ENCODE peak calls at places on chromosomes 2 and 18, in eight cellular contexts. One of them, this sample, is unnamed.

GRCh38 chr18:55418439-55418838 is 169.6 kb downstream of the TCF4 start:
- DNase-seq in psoas muscle: no peak
- DNase-seq in A549: no peak
- DNase-seq in fibroblast of lung: no peak
- DNase-seq in SK-N-SH: no peak
- DNase-seq in right lobe of liver: no peak
- DNase-seq in HFF-Myc: no peak
- DNase-seq in OCI-LY7: no peak
- DNase-seq in this sample: no peak

GRCh38 chr2:113135354-113135753 is 8.0 kb downstream of the IL1RN start:
- DNase-seq in SK-N-SH: no peak
- DNase-seq in psoas muscle: no peak
- DNase-seq in fibroblast of lung: no peak
- DNase-seq in OCI-LY7: no peak
- DNase-seq in HFF-Myc: no peak
- DNase-seq in A549: no peak
- DNase-seq in right lobe of liver: no peak
- DNase-seq in this sample: no peak

GRCh38 chr2:53708988-53709387 is 58.6 kb upstream of the CHAC2 start:
- DNase-seq in HFF-Myc: no peak
- DNase-seq in OCI-LY7: peak
- DNase-seq in SK-N-SH: no peak
- DNase-seq in right lobe of liver: no peak
- DNase-seq in psoas muscle: no peak
- DNase-seq in A549: no peak
- DNase-seq in fibroblast of lung: no peak
- DNase-seq in this sample: no peak

GRCh38 chr2:46632349-46632748 is 153.0 kb downstream of the TMEM247 start:
- DNase-seq in right lobe of liver: no peak
- DNase-seq in psoas muscle: no peak
- DNase-seq in fibroblast of lung: peak
- DNase-seq in SK-N-SH: peak
- DNase-seq in OCI-LY7: peak
- DNase-seq in A549: peak
- DNase-seq in HFF-Myc: no peak
- DNase-seq in this sample: no peak

GRCh38 chr2:88690591-88691338 is 708 bp upstream of the RPIA start:
- DNase-seq in psoas muscle: peak
- DNase-seq in fibroblast of lung: no peak
- DNase-seq in OCI-LY7: peak
- DNase-seq in right lobe of liver: peak
- DNase-seq in SK-N-SH: peak
- DNase-seq in HFF-Myc: no peak
- DNase-seq in A549: peak
- DNase-seq in this sample: no peak

GRCh38 chr2:233976690-233977294 is 59.6 kb downstream of the TRPM8 start:
- DNase-seq in SK-N-SH: peak
- DNase-seq in A549: peak
- DNase-seq in HFF-Myc: peak
- DNase-seq in right lobe of liver: no peak
- DNase-seq in OCI-LY7: peak
- DNase-seq in fibroblast of lung: peak
- DNase-seq in psoas muscle: no peak
- DNase-seq in this sample: no peak

GRCh38 chr2:188383158-188383557 is 91.5 kb downstream of the GULP1 start:
- DNase-seq in right lobe of liver: no peak
- DNase-seq in fibroblast of lung: no peak
- DNase-seq in psoas muscle: no peak
- DNase-seq in OCI-LY7: no peak
- DNase-seq in HFF-Myc: no peak
- DNase-seq in A549: no peak
- DNase-seq in SK-N-SH: no peak
- DNase-seq in this sample: no peak

GRCh38 chr2:24418166-24418843 is 58.0 kb upstream of the ITSN2 start:
- DNase-seq in right lobe of liver: no peak
- DNase-seq in psoas muscle: no peak
- DNase-seq in SK-N-SH: no peak
- DNase-seq in HFF-Myc: no peak
- DNase-seq in fibroblast of lung: no peak
- DNase-seq in OCI-LY7: no peak
- DNase-seq in A549: no peak
- DNase-seq in this sample: no peak

GRCh38 chr2:233399306-233400225 is 45.3 kb downstream of the DGKD start:
- DNase-seq in fibroblast of lung: no peak
- DNase-seq in SK-N-SH: peak
- DNase-seq in HFF-Myc: no peak
- DNase-seq in OCI-LY7: no peak
- DNase-seq in psoas muscle: no peak
- DNase-seq in A549: no peak
- DNase-seq in right lobe of liver: no peak
- DNase-seq in this sample: no peak

GRCh38 chr2:112493048-112493447 is 11.1 kb downstream of the TTL start:
- DNase-seq in fibroblast of lung: peak
- DNase-seq in right lobe of liver: no peak
- DNase-seq in SK-N-SH: no peak
- DNase-seq in OCI-LY7: no peak
- DNase-seq in psoas muscle: no peak
- DNase-seq in HFF-Myc: no peak
- DNase-seq in A549: peak
- DNase-seq in this sample: no peak

GRCh38 chr2:181573140-181573736 is 83.7 kb downstream of the CERKL start:
- DNase-seq in right lobe of liver: no peak
- DNase-seq in HFF-Myc: no peak
- DNase-seq in fibroblast of lung: peak
- DNase-seq in psoas muscle: no peak
- DNase-seq in SK-N-SH: peak
- DNase-seq in OCI-LY7: peak
- DNase-seq in A549: peak
- DNase-seq in this sample: no peak

GRCh38 chr2:217220228-217221013 is 360.6 kb upstream of the TNP1 start:
- DNase-seq in psoas muscle: no peak
- DNase-seq in HFF-Myc: no peak
- DNase-seq in OCI-LY7: no peak
- DNase-seq in SK-N-SH: no peak
- DNase-seq in right lobe of liver: no peak
- DNase-seq in fibroblast of lung: peak
- DNase-seq in A549: no peak
- DNase-seq in this sample: no peak

GRCh38 chr2:206915136-206915535 is 24.2 kb upstream of the CPO start:
- DNase-seq in HFF-Myc: peak
- DNase-seq in fibroblast of lung: peak
- DNase-seq in psoas muscle: no peak
- DNase-seq in right lobe of liver: no peak
- DNase-seq in A549: no peak
- DNase-seq in OCI-LY7: no peak
- DNase-seq in SK-N-SH: no peak
- DNase-seq in this sample: no peak

GRCh38 chr18:11121426-11121825 is 27.9 kb downstream of the PIEZO2 start:
- DNase-seq in right lobe of liver: no peak
- DNase-seq in OCI-LY7: no peak
- DNase-seq in psoas muscle: no peak
- DNase-seq in A549: no peak
- DNase-seq in HFF-Myc: no peak
- DNase-seq in SK-N-SH: no peak
- DNase-seq in fibroblast of lung: peak
- DNase-seq in this sample: no peak

DNA sequence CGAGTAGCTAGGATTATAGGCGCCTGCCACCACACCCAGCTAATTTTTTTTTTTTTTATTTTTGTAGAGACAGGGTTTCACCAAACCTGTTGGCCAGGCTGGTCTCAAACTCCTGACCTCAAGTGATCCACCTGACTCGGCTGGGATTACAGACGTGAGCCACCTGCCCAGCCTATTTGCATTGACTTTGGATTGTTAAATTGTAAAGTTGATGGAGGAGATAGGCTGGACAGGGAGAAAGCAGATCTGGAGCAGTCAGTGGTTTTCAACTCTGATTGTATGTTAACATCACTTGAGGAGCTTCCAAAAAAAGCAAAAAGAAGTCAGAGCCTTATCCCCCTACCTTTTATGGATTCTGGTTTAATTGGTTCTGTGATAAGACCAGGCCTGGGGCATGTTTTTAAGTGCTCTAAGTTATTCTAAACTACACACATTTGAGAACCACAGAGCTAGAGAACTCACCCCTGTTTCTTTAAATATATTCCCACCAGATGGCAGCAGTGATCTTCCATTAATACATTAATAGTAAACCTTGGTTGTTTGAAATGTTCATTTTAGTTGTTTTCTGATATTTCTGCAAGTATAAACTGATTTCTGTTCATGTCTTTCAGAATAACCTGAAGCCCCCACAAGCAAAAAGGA is 7.5 kb downstream of the C2orf49 start:
- DNase-seq in fibroblast of lung: no peak
- DNase-seq in psoas muscle: no peak
- DNase-seq in A549: peak
- DNase-seq in right lobe of liver: no peak
- DNase-seq in HFF-Myc: no peak
- DNase-seq in SK-N-SH: peak
- DNase-seq in OCI-LY7: peak
- DNase-seq in this sample: no peak
- TF ChIP-seq CTCF in fibroblast of lung: peak
- TF ChIP-seq CTCF in psoas muscle: peak
- TF ChIP-seq CTCF in A549: peak
- TF ChIP-seq CTCF in right lobe of liver: peak
- TF ChIP-seq CTCF in HFF-Myc: no peak
- TF ChIP-seq CTCF in SK-N-SH: peak
- TF ChIP-seq CTCF in OCI-LY7: peak
- TF ChIP-seq CTCF in this sample: no peak

GRCh38 chr2:58341047-58341446 is 99.9 kb upstream of the FANCL start:
- DNase-seq in OCI-LY7: no peak
- DNase-seq in SK-N-SH: no peak
- DNase-seq in HFF-Myc: no peak
- DNase-seq in right lobe of liver: no peak
- DNase-seq in psoas muscle: no peak
- DNase-seq in A549: no peak
- DNase-seq in fibroblast of lung: no peak
- DNase-seq in this sample: no peak
- TF ChIP-seq CTCF in OCI-LY7: no peak
- TF ChIP-seq CTCF in SK-N-SH: no peak
- TF ChIP-seq CTCF in HFF-Myc: peak
- TF ChIP-seq CTCF in right lobe of liver: no peak
- TF ChIP-seq CTCF in psoas muscle: no peak
- TF ChIP-seq CTCF in A549: no peak
- TF ChIP-seq CTCF in fibroblast of lung: no peak
- TF ChIP-seq CTCF in this sample: no peak

GRCh38 chr2:37809931-37810570 is 115.0 kb upstream of the RMDN2 start:
- DNase-seq in right lobe of liver: no peak
- DNase-seq in fibroblast of lung: no peak
- DNase-seq in SK-N-SH: no peak
- DNase-seq in HFF-Myc: no peak
- DNase-seq in OCI-LY7: no peak
- DNase-seq in psoas muscle: no peak
- DNase-seq in A549: no peak
- DNase-seq in this sample: no peak

GRCh38 chr2:37812941-37813730 is 112.0 kb upstream of the RMDN2 start:
- DNase-seq in SK-N-SH: no peak
- DNase-seq in right lobe of liver: no peak
- DNase-seq in psoas muscle: no peak
- DNase-seq in fibroblast of lung: no peak
- DNase-seq in HFF-Myc: no peak
- DNase-seq in OCI-LY7: no peak
- DNase-seq in A549: no peak
- DNase-seq in this sample: no peak

GRCh38 chr2:37812414-37812813 is 112.7 kb upstream of the RMDN2 start:
- DNase-seq in HFF-Myc: no peak
- DNase-seq in OCI-LY7: peak
- DNase-seq in fibroblast of lung: no peak
- DNase-seq in A549: no peak
- DNase-seq in SK-N-SH: no peak
- DNase-seq in right lobe of liver: no peak
- DNase-seq in psoas muscle: no peak
- DNase-seq in this sample: no peak

DNA sequence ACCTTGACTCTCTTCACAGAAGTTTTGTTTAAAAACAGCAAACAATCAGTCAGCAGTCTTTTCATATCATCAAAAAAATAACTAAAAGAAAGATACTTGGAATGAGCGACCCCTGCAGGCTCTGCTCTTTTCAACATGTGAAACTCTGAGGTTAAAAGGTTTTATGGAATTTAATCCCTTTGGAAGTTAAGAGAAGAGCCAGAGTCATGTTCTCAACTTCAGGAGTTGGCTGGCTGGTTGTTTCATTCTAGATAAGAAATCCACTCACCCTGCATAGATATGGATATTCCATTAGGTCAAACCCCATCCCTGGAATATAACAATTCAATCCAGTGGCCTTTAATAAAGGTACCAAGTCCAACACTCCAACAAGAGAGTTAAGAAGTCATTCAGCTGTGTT is 115.6 kb upstream of the RMDN2 start:
- DNase-seq in right lobe of liver: no peak
- DNase-seq in OCI-LY7: no peak
- DNase-seq in HFF-Myc: no peak
- DNase-seq in fibroblast of lung: peak
- DNase-seq in psoas muscle: no peak
- DNase-seq in A549: no peak
- DNase-seq in SK-N-SH: peak
- DNase-seq in this sample: no peak
- TF ChIP-seq CTCF in right lobe of liver: peak
- TF ChIP-seq CTCF in OCI-LY7: peak
- TF ChIP-seq CTCF in HFF-Myc: peak
- TF ChIP-seq CTCF in fibroblast of lung: peak
- TF ChIP-seq CTCF in psoas muscle: peak
- TF ChIP-seq CTCF in A549: peak
- TF ChIP-seq CTCF in SK-N-SH: peak
- TF ChIP-seq CTCF in this sample: no peak

GRCh38 chr2:33086400-33087015 is 139.8 kb downstream of the LTBP1 start:
- DNase-seq in SK-N-SH: no peak
- DNase-seq in HFF-Myc: no peak
- DNase-seq in psoas muscle: no peak
- DNase-seq in OCI-LY7: peak
- DNase-seq in A549: no peak
- DNase-seq in fibroblast of lung: peak
- DNase-seq in right lobe of liver: no peak
- DNase-seq in this sample: no peak
- TF ChIP-seq CTCF in SK-N-SH: peak
- TF ChIP-seq CTCF in HFF-Myc: no peak
- TF ChIP-seq CTCF in psoas muscle: peak
- TF ChIP-seq CTCF in OCI-LY7: peak
- TF ChIP-seq CTCF in A549: peak
- TF ChIP-seq CTCF in fibroblast of lung: peak
- TF ChIP-seq CTCF in right lobe of liver: peak
- TF ChIP-seq CTCF in this sample: no peak

This sample was measured in omental fat pad.